ENCODE peak calls at places on chromosomes 7 and 10, in nine cellular contexts. D is esophagus squamous epithelium, V is adrenal gland, Q is astrocyte of the spinal cord, F is lower leg skin, K is GM12865, O is fibroblast of lung, X is SK-N-SH, H is hepatocyte. N is an unnamed sample.

GRCh38 chr7:17593854-17594419 is 295.5 kb downstream of the AHR start:
- DNase-seq in Q (peak; percentile 30), K (no peak), H (no peak), O (no peak), V (no peak), F (no peak), X (no peak), D (no peak), N (no peak)

GRCh38 chr7:5629941-5630340 is 151.5 kb downstream of the RNF216 start:
- DNase-seq in H (no peak), D (no peak), V (no peak), O (peak; percentile 76), K (no peak), F (no peak), Q (peak; percentile 81), X (peak; percentile 16), N (no peak)

GRCh38 chr7:30184804-30185487 is 50.2 kb downstream of the MTURN start:
- DNase-seq in H (no peak), D (no peak), Q (no peak), V (peak; percentile 92), O (peak; percentile 23), K (peak; percentile 15), X (no peak), F (peak; percentile 80), N (no peak)

GRCh38 chr7:101232141-101232821 is 5.3 kb downstream of the CLDN15 start:
- DNase-seq in O (no peak), D (no peak), F (peak; percentile 86), X (peak; percentile 56), Q (no peak), V (no peak), K (no peak), H (peak; percentile 90), N (no peak)

GRCh38 chr7:22445140-22445722 is 54.8 kb downstream of the STEAP1B start:
- DNase-seq in D (peak; percentile 18), K (peak; percentile 89), Q (peak; percentile 31), F (peak; percentile 92), O (no peak), V (peak; percentile 41), X (no peak), H (no peak), N (peak; percentile 65)

GRCh38 chr10:132702601-132703304 is 83.2 kb downstream of the NKX6-2 start:
- DNase-seq in H (no peak), K (no peak), D (no peak), O (no peak), Q (no peak), F (peak; percentile 81), V (no peak), X (no peak), N (no peak)

GRCh38 chr10:21993360-21994001 is 10.0 kb downstream of the DNAJC1 start:
- DNase-seq in V (no peak), K (peak; percentile 44), X (no peak), H (no peak), Q (peak; percentile 49), F (no peak), D (no peak), O (no peak), N (no peak)

GRCh38 chr7:2710256-2710655 is 22.3 kb downstream of the AMZ1 start:
- DNase-seq in K (peak; percentile 92), O (no peak), X (no peak), H (no peak), D (no peak), Q (no peak), F (no peak), V (no peak), N (peak; percentile 68)

GRCh38 chr7:142784096-142784495 is 13.3 kb downstream of the PRSS2 start:
- DNase-seq in X (no peak), F (no peak), H (no peak), Q (no peak), V (no peak), O (no peak), D (no peak), K (no peak), N (no peak)

GRCh38 chr10:60954045-60954444 is 10.1 kb upstream of the RHOBTB1 start:
- DNase-seq in H (no peak), D (no peak), K (no peak), O (no peak), X (no peak), F (no peak), Q (no peak), V (no peak), N (no peak)

GRCh38 chr7:91089382-91089963 is 174.8 kb upstream of the FZD1 start:
- DNase-seq in D (no peak), X (peak; percentile 34), V (peak; percentile 10), Q (peak; percentile 59), O (peak; percentile 30), K (peak; percentile 43), F (no peak), H (peak; percentile 47), N (no peak)
- H3K4me3 ChIP-seq in D (peak overlapping the region; percentile 44), X (peak overlapping the region; percentile 19), V (peak overlapping the region; percentile 28), Q (no peak overlapping the region), O (no peak overlapping the region), K (no peak overlapping the region), F (no peak overlapping the region), H (no peak overlapping the region), N (no peak overlapping the region)

GRCh38 chr10:84214046-84214572 is 11.2 kb downstream of the LRIT2 start:
- DNase-seq in D (no peak), H (no peak), K (no peak), F (peak; percentile 83), X (no peak), O (no peak), Q (no peak), V (no peak), N (no peak)
- H3K4me3 ChIP-seq in D (no peak overlapping the region), H (no peak overlapping the region), K (peak overlapping the region; percentile 21), F (no peak overlapping the region), X (no peak overlapping the region), O (no peak overlapping the region), Q (no peak overlapping the region), V (no peak overlapping the region), N (no peak overlapping the region)

GRCh38 chr10:98971464-98971863 is 264.2 kb downstream of the HPSE2 start:
- DNase-seq in K (no peak), V (no peak), X (no peak), F (no peak), D (no peak), O (no peak), H (no peak), Q (no peak), N (no peak)

GRCh38 chr10:98963608-98964007 is 272.0 kb downstream of the HPSE2 start:
- DNase-seq in V (no peak), D (no peak), X (no peak), K (no peak), Q (peak; percentile 12), O (peak; percentile 10), F (no peak), H (no peak), N (no peak)

DNA sequence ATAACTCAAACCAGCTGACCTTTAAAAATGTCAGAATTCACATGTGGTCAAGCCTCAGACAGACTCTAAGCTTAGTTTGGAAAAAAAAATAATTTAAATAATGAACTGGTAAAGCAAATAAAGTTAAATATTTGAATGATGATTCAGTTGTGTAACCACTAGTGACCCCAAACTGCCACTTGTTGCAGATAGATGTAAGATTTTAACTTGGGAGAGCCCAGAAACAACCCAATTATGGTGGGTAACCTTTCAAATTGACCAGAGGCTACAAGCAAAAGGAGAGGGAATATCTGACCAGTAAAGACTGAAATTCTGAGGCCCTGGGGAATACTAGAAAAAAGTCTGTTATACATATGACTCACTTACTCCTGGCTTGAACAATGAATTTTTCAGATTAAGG is 268.1 kb downstream of the HPSE2 start:
- DNase-seq in H (no peak), O (peak; percentile 8), X (no peak), F (no peak), K (no peak), Q (peak; percentile 36), V (no peak), D (no peak), N (no peak)
- H3K4me3 ChIP-seq in H (no peak overlapping the region), O (no peak overlapping the region), X (no peak overlapping the region), F (no peak overlapping the region), K (no peak overlapping the region), Q (no peak overlapping the region), V (no peak overlapping the region), D (no peak overlapping the region), N (no peak overlapping the region)

GRCh38 chr10:80466724-80467326 is 12.7 kb downstream of the TSPAN14 start:
- DNase-seq in O (no peak), X (no peak), K (no peak), H (no peak), D (no peak), F (no peak), Q (no peak), V (no peak), N (no peak)

GRCh38 chr10:80465839-80466590 is 11.9 kb downstream of the TSPAN14 start:
- DNase-seq in H (no peak), Q (no peak), V (no peak), D (no peak), X (no peak), K (peak; percentile 31), F (no peak), O (peak; percentile 30), N (peak; percentile 79)

GRCh38 chr10:80468806-80469421 is 14.8 kb downstream of the TSPAN14 start:
- DNase-seq in X (no peak), O (no peak), F (no peak), Q (no peak), V (no peak), D (no peak), H (no peak), K (no peak), N (no peak)

GRCh38 chr10:80470266-80470665 is 16.2 kb downstream of the TSPAN14 start:
- DNase-seq in H (no peak), K (no peak), D (no peak), Q (no peak), V (no peak), F (no peak), X (no peak), O (no peak), N (no peak)

DNA sequence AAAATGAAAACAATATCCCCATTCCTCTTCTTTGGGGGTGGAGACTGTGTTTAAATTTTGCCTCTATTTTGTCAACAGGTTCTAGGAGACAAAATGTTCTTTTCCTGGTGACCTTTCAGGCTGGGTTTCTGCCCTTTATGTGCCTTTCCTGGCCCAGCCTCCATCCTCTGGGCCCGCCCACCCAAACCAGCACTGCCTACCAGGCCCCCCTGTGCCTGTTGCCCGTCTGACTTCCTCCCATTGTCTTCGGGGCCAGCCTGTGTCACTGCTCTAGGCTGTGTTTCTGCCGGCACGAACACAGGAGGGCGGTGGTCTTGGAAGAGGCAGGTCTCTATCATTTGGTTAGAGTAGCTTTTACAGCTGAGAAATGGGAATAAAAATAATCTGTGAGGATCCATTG is 13.9 kb downstream of the TSPAN14 start:
- DNase-seq in O (no peak), F (peak; percentile 94), X (peak; percentile 63), Q (no peak), V (no peak), K (no peak), D (no peak), H (no peak), N (peak; percentile 91)
- H3K4me3 ChIP-seq in O (no peak overlapping the region), F (no peak overlapping the region), X (no peak overlapping the region), Q (no peak overlapping the region), V (no peak overlapping the region), K (no peak overlapping the region), D (peak overlapping the region; percentile 44), H (no peak overlapping the region), N (peak overlapping the region; percentile 11)

GRCh38 chr7:112707655-112708054 is 82.5 kb downstream of the TMEM168 start:
- DNase-seq in V (no peak), D (no peak), Q (no peak), H (no peak), K (no peak), F (no peak), X (peak; percentile 38), O (no peak), N (no peak)

DNA sequence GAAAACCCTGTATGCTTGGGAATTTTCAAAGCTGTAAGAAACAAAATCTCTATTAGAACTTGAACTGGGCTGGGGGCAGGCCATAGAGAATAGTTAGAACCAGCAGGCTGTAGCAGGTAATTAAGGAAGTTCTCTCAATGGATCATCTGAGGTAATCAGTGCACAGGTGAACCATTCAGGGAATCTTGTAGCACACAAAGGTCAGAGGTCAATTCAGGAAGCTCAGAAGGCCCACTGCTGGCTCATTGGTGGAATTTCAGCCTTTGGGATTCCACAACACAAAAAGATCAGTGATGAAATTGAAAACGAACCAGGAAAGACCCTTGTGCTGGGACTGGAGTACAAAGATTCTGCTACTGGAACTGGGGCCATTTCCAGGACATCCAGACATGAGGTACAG is 82.0 kb downstream of the TMEM168 start:
- DNase-seq in O (no peak), K (no peak), D (no peak), H (no peak), F (no peak), X (no peak), Q (no peak), V (no peak), N (no peak)
- H3K4me3 ChIP-seq in O (no peak overlapping the region), K (no peak overlapping the region), D (no peak overlapping the region), H (no peak overlapping the region), F (no peak overlapping the region), X (no peak overlapping the region), Q (no peak overlapping the region), V (no peak overlapping the region), N (no peak overlapping the region)